ENCODE peak calls at places on chromosomes 16 and 17, in four cellular contexts. One of them, this sample, is unnamed.

GRCh38 chr17:33964344-33964979 is 290.6 kb upstream of the CCL2 start:
- DNase-seq in upper lobe of left lung: no peak
- DNase-seq in breast epithelium: no peak
- DNase-seq in stomach: no peak
- DNase-seq in this sample: no peak

GRCh38 chr16:35585411-35585810 is 2126.0 kb downstream of the TP53TG3F start:
- DNase-seq in upper lobe of left lung: no peak
- DNase-seq in breast epithelium: no peak
- DNase-seq in stomach: no peak
- DNase-seq in this sample: no peak

GRCh38 chr16:2027024-2028010 is 615 bp downstream of the NHERF2 start:
- DNase-seq in upper lobe of left lung: no peak
- DNase-seq in breast epithelium: no peak
- DNase-seq in stomach: no peak
- DNase-seq in this sample: no peak

GRCh38 chr16:57794849-57795430 is 7.4 kb downstream of the KIFC3 start:
- DNase-seq in upper lobe of left lung: no peak
- DNase-seq in breast epithelium: no peak
- DNase-seq in stomach: no peak
- DNase-seq in this sample: no peak

GRCh38 chr16:69563605-69564580 is 1.9 kb upstream of the NFAT5 start:
- DNase-seq in upper lobe of left lung: no peak
- DNase-seq in breast epithelium: no peak
- DNase-seq in stomach: no peak
- DNase-seq in this sample: no peak

GRCh38 chr17:70006159-70006558 is 68.9 kb upstream of the KCNJ16 start:
- DNase-seq in upper lobe of left lung: no peak
- DNase-seq in breast epithelium: no peak
- DNase-seq in stomach: no peak
- DNase-seq in this sample: no peak

GRCh38 chr17:48586355-48586924 is 3.6 kb downstream of the HOXB3 start:
- DNase-seq in upper lobe of left lung: no peak
- DNase-seq in breast epithelium: no peak
- DNase-seq in stomach: no peak
- DNase-seq in this sample: no peak

GRCh38 chr16:78742501-78743283 is 643.2 kb downstream of the WWOX start:
- DNase-seq in upper lobe of left lung: peak
- DNase-seq in breast epithelium: no peak
- DNase-seq in stomach: peak
- DNase-seq in this sample: no peak

GRCh38 chr17:73562896-73563295 is 81.3 kb downstream of the SDK2 start:
- DNase-seq in upper lobe of left lung: no peak
- DNase-seq in breast epithelium: no peak
- DNase-seq in stomach: no peak
- DNase-seq in this sample: no peak

GRCh38 chr17:42653179-42654124 is 5.6 kb upstream of the TUBG2 start:
- DNase-seq in upper lobe of left lung: no peak
- DNase-seq in breast epithelium: peak
- DNase-seq in stomach: no peak
- DNase-seq in this sample: no peak

GRCh38 chr16:62041401-62041800 is 5.2 kb upstream of the CDH8 start:
- DNase-seq in upper lobe of left lung: no peak
- DNase-seq in breast epithelium: no peak
- DNase-seq in stomach: no peak
- DNase-seq in this sample: no peak

GRCh38 chr17:5492970-5493369 is 6.6 kb downstream of the MIS12 start:
- DNase-seq in upper lobe of left lung: no peak
- DNase-seq in breast epithelium: no peak
- DNase-seq in stomach: no peak
- DNase-seq in this sample: no peak

GRCh38 chr17:17044846-17045561 is 2.7 kb downstream of the MPRIP start:
- DNase-seq in upper lobe of left lung: peak
- DNase-seq in breast epithelium: peak
- DNase-seq in stomach: peak
- DNase-seq in this sample: no peak

GRCh38 chr16:57810197-57811024 is 8.1 kb upstream of the KIFC3 start:
- DNase-seq in upper lobe of left lung: peak
- DNase-seq in breast epithelium: peak
- DNase-seq in stomach: peak
- DNase-seq in this sample: no peak

GRCh38 chr16:54286330-54287017 is at the start of gene IRX3:
- DNase-seq in upper lobe of left lung: peak
- DNase-seq in breast epithelium: peak
- DNase-seq in stomach: peak
- DNase-seq in this sample: no peak

GRCh38 chr17:73998246-73999220 is 204.9 kb upstream of the RPL38 start:
- DNase-seq in upper lobe of left lung: peak
- DNase-seq in breast epithelium: peak
- DNase-seq in stomach: peak
- DNase-seq in this sample: no peak

GRCh38 chr17:72947475-72947874 is 145.0 kb downstream of the SLC39A11 start:
- DNase-seq in upper lobe of left lung: no peak
- DNase-seq in breast epithelium: no peak
- DNase-seq in stomach: no peak
- DNase-seq in this sample: no peak

GRCh38 chr16:89031715-89032659 is 55.0 kb upstream of the CBFA2T3 start:
- DNase-seq in upper lobe of left lung: peak
- DNase-seq in breast epithelium: no peak
- DNase-seq in stomach: peak
- DNase-seq in this sample: no peak

GRCh38 chr16:79970551-79971236 is 370.2 kb upstream of the MAF start:
- DNase-seq in upper lobe of left lung: peak
- DNase-seq in breast epithelium: no peak
- DNase-seq in stomach: no peak
- DNase-seq in this sample: no peak

GRCh38 chr17:64128787-64129514 is 993 bp downstream of the ERN1 start:
- DNase-seq in upper lobe of left lung: peak
- DNase-seq in breast epithelium: peak
- DNase-seq in stomach: peak
- DNase-seq in this sample: no peak
- TF ChIP-seq POLR2AphosphoS5 in upper lobe of left lung: no peak
- TF ChIP-seq POLR2AphosphoS5 in breast epithelium: no peak
- TF ChIP-seq POLR2AphosphoS5 in stomach: peak
- TF ChIP-seq POLR2AphosphoS5 in this sample: peak

GRCh38 chr17:38557836-38558750 is 47.7 kb downstream of the SRCIN1 start:
- DNase-seq in upper lobe of left lung: peak
- DNase-seq in breast epithelium: peak
- DNase-seq in stomach: peak
- DNase-seq in this sample: peak
- TF ChIP-seq POLR2A in upper lobe of left lung: no peak
- TF ChIP-seq POLR2A in breast epithelium: no peak
- TF ChIP-seq POLR2A in stomach: no peak
- TF ChIP-seq POLR2A in this sample: no peak

DNA sequence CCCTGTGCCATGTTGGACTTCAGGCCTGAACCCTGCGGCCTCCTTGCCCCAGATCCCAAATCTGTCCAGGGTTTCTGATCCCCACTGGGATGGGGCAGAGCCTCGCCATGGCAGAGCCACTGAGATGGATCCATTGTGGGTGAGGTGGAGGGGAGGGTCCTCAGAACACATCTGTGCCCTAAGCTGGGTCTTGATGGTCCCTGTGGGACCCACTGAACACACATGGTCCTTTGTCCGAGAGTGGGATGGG is 38.0 kb upstream of the KSR1 start:
- DNase-seq in upper lobe of left lung: no peak
- DNase-seq in breast epithelium: no peak
- DNase-seq in stomach: no peak
- DNase-seq in this sample: no peak
- TF ChIP-seq POLR2AphosphoS5 in upper lobe of left lung: no peak
- TF ChIP-seq POLR2AphosphoS5 in breast epithelium: no peak
- TF ChIP-seq POLR2AphosphoS5 in stomach: no peak
- TF ChIP-seq POLR2AphosphoS5 in this sample: no peak

GRCh38 chr17:82330322-82331239 is 3.0 kb downstream of the SECTM1 start:
- DNase-seq in upper lobe of left lung: no peak
- DNase-seq in breast epithelium: no peak
- DNase-seq in stomach: no peak
- DNase-seq in this sample: no peak
- TF ChIP-seq POLR2A in upper lobe of left lung: no peak
- TF ChIP-seq POLR2A in breast epithelium: no peak
- TF ChIP-seq POLR2A in stomach: no peak
- TF ChIP-seq POLR2A in this sample: no peak

DNA sequence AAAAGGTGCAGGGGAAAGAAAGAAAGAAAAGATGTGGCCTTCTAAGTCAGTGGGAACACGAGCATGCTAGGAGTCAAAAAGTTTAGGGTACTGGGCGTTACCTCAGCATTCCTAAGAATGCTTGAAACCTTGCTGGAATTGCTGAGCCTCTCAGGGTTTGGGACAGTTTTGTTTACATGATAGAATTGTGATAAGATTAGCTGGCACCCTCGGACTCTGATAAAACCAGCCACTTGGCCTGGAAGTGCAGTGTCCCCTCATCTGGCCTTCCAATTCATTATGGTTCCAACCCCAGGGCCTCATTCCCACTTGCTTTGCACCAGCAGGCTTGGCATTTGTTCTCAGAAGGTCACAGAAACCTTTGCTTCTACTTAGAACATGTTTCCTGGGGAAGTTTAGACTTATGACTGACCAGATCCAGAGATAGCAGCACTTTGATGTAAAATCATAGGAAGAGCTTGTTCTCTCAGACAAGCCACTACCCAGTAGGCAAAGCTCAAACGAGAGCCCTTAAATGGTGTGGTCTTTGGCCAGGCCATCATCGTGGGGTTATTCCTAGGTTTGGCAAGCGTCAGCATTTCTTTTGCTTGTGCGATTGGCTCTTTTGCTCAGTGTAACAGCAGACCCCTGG is 8.0 kb downstream of the SGF29 start:
- DNase-seq in upper lobe of left lung: no peak
- DNase-seq in breast epithelium: no peak
- DNase-seq in stomach: no peak
- DNase-seq in this sample: no peak
- TF ChIP-seq POLR2AphosphoS5 in upper lobe of left lung: no peak
- TF ChIP-seq POLR2AphosphoS5 in breast epithelium: no peak
- TF ChIP-seq POLR2AphosphoS5 in stomach: no peak
- TF ChIP-seq POLR2AphosphoS5 in this sample: no peak

GRCh38 chr16:87778830-87779579 is 13.2 kb upstream of the KLHDC4 start:
- DNase-seq in upper lobe of left lung: peak
- DNase-seq in breast epithelium: peak
- DNase-seq in stomach: peak
- DNase-seq in this sample: peak
- TF ChIP-seq POLR2A in upper lobe of left lung: no peak
- TF ChIP-seq POLR2A in breast epithelium: no peak
- TF ChIP-seq POLR2A in stomach: no peak
- TF ChIP-seq POLR2A in this sample: no peak

GRCh38 chr16:10130482-10130996 is 51.7 kb downstream of the GRIN2A start:
- DNase-seq in upper lobe of left lung: no peak
- DNase-seq in breast epithelium: no peak
- DNase-seq in stomach: no peak
- DNase-seq in this sample: no peak
- TF ChIP-seq POLR2AphosphoS5 in upper lobe of left lung: no peak
- TF ChIP-seq POLR2AphosphoS5 in breast epithelium: no peak
- TF ChIP-seq POLR2AphosphoS5 in stomach: no peak
- TF ChIP-seq POLR2AphosphoS5 in this sample: peak

This sample was measured in esophagus muscularis mucosa.